ENCODE peak calls at places on chromosome 1, in nine cellular contexts. J, W, E, Y, G, D, P, A and O are unnamed samples.

GRCh38 chr1:182611787-182612186 is 7.6 kb upstream of the RGS16 start:
- DNase-seq in Y (peak; percentile 60), E (no peak), G (peak; percentile 71), A (no peak), D (no peak), P (no peak), W (no peak), J (no peak), O (no peak)

GRCh38 chr1:178284059-178284458 is 190.2 kb downstream of the RASAL2 start:
- DNase-seq in E (no peak), D (no peak), P (no peak), J (no peak), Y (no peak), G (no peak), W (no peak), A (no peak), O (no peak)

GRCh38 chr1:178664278-178664677 is 60.8 kb upstream of the RALGPS2 start:
- DNase-seq in G (no peak), W (no peak), Y (no peak), P (no peak), J (no peak), E (no peak), A (no peak), D (peak; percentile 60), O (no peak)

GRCh38 chr1:201461783-201462441 is 7.1 kb downstream of the PHLDA3 start:
- DNase-seq in A (peak; percentile 96), Y (no peak), W (no peak), G (no peak), J (peak; percentile 99), D (no peak), E (peak; percentile 99), P (peak; percentile 93), O (peak; percentile 92)

GRCh38 chr1:214459895-214460294 is 91.5 kb downstream of the PTPN14 start:
- DNase-seq in J (no peak), D (no peak), P (no peak), W (no peak), E (no peak), G (no peak), A (no peak), Y (no peak), O (no peak)

GRCh38 chr1:100622966-100623762 is 85.2 kb downstream of the GPR88 start:
- DNase-seq in J (peak; percentile 73), Y (no peak), D (no peak), G (no peak), E (peak; percentile 72), A (no peak), P (peak; percentile 69), W (no peak), O (no peak)

GRCh38 chr1:191888996-191889622 is 269.2 kb upstream of the RGS18 start:
- DNase-seq in G (no peak), D (peak; percentile 2), W (no peak), Y (no peak), P (no peak), J (peak; percentile 1), E (peak; percentile 64), A (no peak), O (no peak)

GRCh38 chr1:19866758-19867157 is 15.4 kb upstream of the OTUD3 start:
- DNase-seq in G (no peak), P (peak; percentile 73), Y (no peak), W (no peak), J (peak; percentile 78), D (no peak), E (no peak), A (no peak), O (no peak)

GRCh38 chr1:206135248-206135647 is 18.1 kb upstream of the AVPR1B start:
- DNase-seq in P (no peak), W (no peak), G (no peak), A (no peak), D (no peak), J (no peak), Y (no peak), E (no peak), O (no peak)

GRCh38 chr1:168179411-168180147 is 817 bp downstream of the TIPRL start:
- DNase-seq in Y (no peak), P (peak; percentile 13), W (no peak), D (no peak), J (peak; percentile 29), E (peak; percentile 14), G (no peak), A (no peak), O (no peak)

GRCh38 chr1:84959294-84959693 is 37.6 kb downstream of the MCOLN2 start:
- DNase-seq in G (no peak), D (no peak), Y (no peak), W (no peak), P (no peak), J (no peak), E (no peak), A (no peak), O (no peak)

GRCh38 chr1:47507921-47508894 is 70.4 kb downstream of the FOXD2 start:
- DNase-seq in E (no peak), P (no peak), J (no peak), Y (peak; percentile 53), W (peak; percentile 16), A (no peak), G (peak; percentile 50), D (no peak), O (no peak)

GRCh38 chr1:24966724-24967346 is 36.8 kb upstream of the RUNX3 start:
- DNase-seq in W (no peak), P (peak; percentile 72), G (no peak), D (peak; percentile 86), Y (no peak), A (peak; percentile 51), J (peak; percentile 85), E (peak; percentile 70), O (no peak)

GRCh38 chr1:24193046-24193445 is 6.0 kb upstream of the IFNLR1 start:
- DNase-seq in D (no peak), G (peak; percentile 55), P (no peak), J (no peak), E (peak; percentile 26), A (no peak), W (no peak), Y (no peak), O (no peak)

GRCh38 chr1:31712041-31712440 is 8.2 kb upstream of the COL16A1 start:
- DNase-seq in A (no peak), E (peak; percentile 65), G (no peak), D (no peak), Y (no peak), P (no peak), W (no peak), J (peak; percentile 64), O (no peak)

GRCh38 chr1:109365642-109366204 is 32.0 kb downstream of the SORT1 start:
- DNase-seq in E (no peak), J (no peak), W (no peak), A (no peak), G (no peak), Y (no peak), D (no peak), P (no peak), O (no peak)

GRCh38 chr1:21525340-21525717 is 16.1 kb downstream of the ALPL start:
- DNase-seq in D (no peak), E (no peak), W (no peak), Y (no peak), J (no peak), A (no peak), G (no peak), P (no peak), O (no peak)

GRCh38 chr1:220281159-220281574 is 8.9 kb upstream of the RAB3GAP2 start:
- DNase-seq in P (peak; percentile 50), J (peak; percentile 61), D (no peak), G (no peak), W (no peak), E (peak; percentile 62), A (no peak), Y (no peak), O (no peak)
- TF ChIP-seq CTCF in P (peak; percentile 82), J (peak; percentile 64), D (peak; percentile 14), G (peak; percentile 77), W (peak; percentile 45), E (peak; percentile 61), A (peak; percentile 10), Y (no peak), O (peak; percentile 52)

GRCh38 chr1:50873458-50874187 is 86.4 kb downstream of the FAF1 start:
- DNase-seq in J (peak; percentile 70), W (peak; percentile 12), A (no peak), Y (peak; percentile 79), E (peak; percentile 61), P (peak; percentile 21), D (peak; percentile 57), G (peak; percentile 81), O (no peak)
- TF ChIP-seq CTCF in J (peak; percentile 69), W (peak; percentile 64), A (peak; percentile 24), Y (peak; percentile 26), E (peak; percentile 64), P (peak; percentile 74), D (peak; percentile 51), G (peak; percentile 95), O (peak; percentile 70)

GRCh38 chr1:96076589-96076988 is 645.0 kb upstream of the PTBP2 start:
- DNase-seq in J (peak; percentile 49), D (no peak), W (no peak), A (no peak), G (no peak), P (no peak), Y (no peak), E (no peak), O (no peak)

GRCh38 chr1:96075704-96076455 is 645.7 kb upstream of the PTBP2 start:
- DNase-seq in A (no peak), P (no peak), E (peak; percentile 60), G (no peak), J (peak; percentile 45), Y (no peak), W (no peak), D (no peak), O (no peak)

GRCh38 chr1:96080925-96081324 is 640.7 kb upstream of the PTBP2 start:
- DNase-seq in A (no peak), J (peak; percentile 30), E (peak; percentile 23), G (no peak), W (no peak), P (no peak), Y (no peak), D (no peak), O (no peak)
- TF ChIP-seq CTCF in A (no peak), J (peak; percentile 30), E (peak; percentile 24), G (peak; percentile 59), W (no peak), P (no peak), Y (no peak), D (no peak), O (peak; percentile 19)

GRCh38 chr1:181488884-181489283 is 5.6 kb downstream of the CACNA1E start:
- DNase-seq in G (no peak), P (no peak), J (peak; percentile 6), Y (no peak), W (no peak), D (no peak), A (no peak), E (no peak), O (no peak)

GRCh38 chr1:181485276-181486097 is 2.2 kb downstream of the CACNA1E start:
- DNase-seq in A (no peak), Y (peak; percentile 74), E (no peak), J (no peak), P (no peak), W (peak; percentile 49), D (no peak), G (peak; percentile 77), O (peak; percentile 83)

GRCh38 chr1:181483561-181484291 is 409 bp downstream of the CACNA1E start:
- DNase-seq in E (no peak), A (no peak), G (peak; percentile 28), Y (peak; percentile 24), D (no peak), J (no peak), P (no peak), W (no peak), O (peak; percentile 75)

GRCh38 chr1:181483084-181483559 is at the start of gene CACNA1E:
- DNase-seq in J (no peak), G (no peak), P (no peak), E (no peak), W (no peak), D (no peak), A (no peak), Y (no peak), O (peak; percentile 23)

GRCh38 chr1:181486098-181486420 is 2.7 kb downstream of the CACNA1E start:
- DNase-seq in P (no peak), E (no peak), D (no peak), G (no peak), A (no peak), J (no peak), Y (no peak), W (no peak), O (no peak)
- TF ChIP-seq CTCF in P (no peak), E (no peak), D (no peak), G (peak; percentile 36), A (no peak), J (no peak), Y (no peak), W (peak; percentile 41), O (no peak)